ENCODE peak calls at places on chromosomes 1 and 21, in eight cellular contexts. R is H4; I is GM10248; B is fibroblast of mammary gland; U is HFF-Myc; H is mesothelial cell of epicardium; A is activated gamma-delta T cell treated with Interleukin-2 at 50 U/mL for 16 hours; Y is CD4-positive, alpha-beta T cell. E is an unnamed sample.

GRCh38 chr1:9078035-9078948 is 8.9 kb upstream of the SLC2A5 start:
- DNase-seq in R (peak), I (no peak), B (peak), U (peak), H (no peak), A (no peak), Y (no peak), E (no peak)

GRCh38 chr1:233394860-233395717 is 67.6 kb downstream of the MAP3K21 start:
- DNase-seq in R (peak), I (peak), B (peak), U (peak), H (no peak), A (no peak), Y (no peak), E (peak)

GRCh38 chr1:78892251-78892650 is 114.3 kb downstream of the ADGRL4 start:
- DNase-seq in R (no peak), I (no peak), B (peak), U (peak), H (no peak), A (no peak), Y (no peak), E (no peak)

GRCh38 chr1:87594736-87595383 is 266.2 kb downstream of the LMO4 start:
- DNase-seq in R (peak), I (no peak), B (no peak), U (no peak), H (no peak), A (no peak), Y (no peak), E (no peak)

GRCh38 chr1:150692720-150693119 is 4.2 kb downstream of the GOLPH3L start:
- DNase-seq in R (no peak), I (no peak), B (no peak), U (no peak), H (no peak), A (no peak), Y (no peak), E (no peak)

GRCh38 chr1:3772715-3773571 is at the start of gene SMIM1:
- DNase-seq in R (no peak), I (peak), B (no peak), U (no peak), H (peak), A (no peak), Y (no peak), E (no peak)

GRCh38 chr1:192631749-192632148 is 4.2 kb upstream of the RGS13 start:
- DNase-seq in R (no peak), I (no peak), B (no peak), U (no peak), H (no peak), A (no peak), Y (no peak), E (no peak)

GRCh38 chr1:243926803-243927245 is 76.8 kb upstream of the AKT3 start:
- DNase-seq in R (peak), I (no peak), B (peak), U (peak), H (no peak), A (no peak), Y (no peak), E (peak)

GRCh38 chr1:78279051-78279450 is 211.7 kb upstream of the PTGFR start:
- DNase-seq in R (peak), I (no peak), B (peak), U (no peak), H (no peak), A (no peak), Y (no peak), E (no peak)

GRCh38 chr1:109782514-109782913 is 18.8 kb upstream of the EPS8L3 start:
- DNase-seq in R (no peak), I (no peak), B (no peak), U (no peak), H (no peak), A (no peak), Y (no peak), E (no peak)

GRCh38 chr1:118960567-118961136 is 27.5 kb downstream of the TBX15 start:
- DNase-seq in R (no peak), I (no peak), B (peak), U (no peak), H (no peak), A (no peak), Y (no peak), E (peak)

GRCh38 chr1:156420209-156421061 is 51.4 kb downstream of the RHBG start:
- DNase-seq in R (no peak), I (peak), B (no peak), U (no peak), H (no peak), A (peak), Y (peak), E (no peak)

GRCh38 chr1:3614755-3615742 is 3.7 kb upstream of the MEGF6 start:
- DNase-seq in R (no peak), I (no peak), B (no peak), U (no peak), H (no peak), A (peak), Y (no peak), E (no peak)

GRCh38 chr1:66331641-66332523 is 202.1 kb upstream of the SGIP1 start:
- DNase-seq in R (peak), I (no peak), B (peak), U (peak), H (peak), A (peak), Y (peak), E (peak)

GRCh38 chr1:235161685-235162327 is 756 bp upstream of the RBM34 start:
- DNase-seq in R (no peak), I (no peak), B (no peak), U (no peak), H (no peak), A (no peak), Y (no peak), E (no peak)

GRCh38 chr21:35189077-35189863 is 140.2 kb upstream of the RUNX1 start:
- DNase-seq in R (no peak), I (peak), B (peak), U (peak), H (no peak), A (no peak), Y (no peak), E (no peak)

GRCh38 chr1:91693542-91693941 is 192.4 kb downstream of the TGFBR3 start:
- DNase-seq in R (no peak), I (no peak), B (peak), U (peak), H (no peak), A (no peak), Y (no peak), E (no peak)

GRCh38 chr1:77288275-77288674 is 6.5 kb downstream of the AK5 start:
- DNase-seq in R (no peak), I (no peak), B (peak), U (no peak), H (no peak), A (no peak), Y (no peak), E (no peak)

GRCh38 chr1:64711266-64711665 is 33.6 kb upstream of the RAVER2 start:
- DNase-seq in R (no peak), I (no peak), B (no peak), U (no peak), H (no peak), A (no peak), Y (no peak), E (no peak)

GRCh38 chr1:24928631-24929090 is 1.4 kb downstream of the RUNX3 start:
- DNase-seq in R (no peak), I (no peak), B (no peak), U (no peak), H (no peak), A (peak), Y (peak), E (no peak)